ENCODE peak calls at places on chromosomes 4 and X, in eight cellular contexts. One of them, this sample, is unnamed.

GRCh38 chr4:40577588-40578253 is 51.9 kb downstream of the RBM47 start:
- DNase-seq in CD8-positive, alpha-beta memory T cell: no peak
- DNase-seq in fibroblast of mammary gland: no peak
- DNase-seq in GM12878: no peak
- DNase-seq in AG09309: no peak
- DNase-seq in lower leg skin: no peak
- DNase-seq in spleen: no peak
- DNase-seq in BJ: no peak
- DNase-seq in this sample: peak

GRCh38 chrX:9610774-9611392 is 146.0 kb downstream of the TBL1X start:
- DNase-seq in AG09309: no peak
- DNase-seq in fibroblast of mammary gland: peak
- DNase-seq in GM12878: no peak
- DNase-seq in lower leg skin: no peak
- DNase-seq in BJ: no peak
- DNase-seq in spleen: no peak
- DNase-seq in CD8-positive, alpha-beta memory T cell: no peak
- DNase-seq in this sample: peak

GRCh38 chr4:47662975-47663374 is 174.9 kb downstream of the CORIN start:
- DNase-seq in BJ: no peak
- DNase-seq in spleen: no peak
- DNase-seq in lower leg skin: no peak
- DNase-seq in CD8-positive, alpha-beta memory T cell: no peak
- DNase-seq in GM12878: no peak
- DNase-seq in AG09309: no peak
- DNase-seq in fibroblast of mammary gland: no peak
- DNase-seq in this sample: no peak

GRCh38 chr4:53963786-53964185 is 100.6 kb downstream of the CHIC2 start:
- DNase-seq in fibroblast of mammary gland: no peak
- DNase-seq in AG09309: no peak
- DNase-seq in spleen: no peak
- DNase-seq in BJ: no peak
- DNase-seq in lower leg skin: no peak
- DNase-seq in CD8-positive, alpha-beta memory T cell: no peak
- DNase-seq in GM12878: no peak
- DNase-seq in this sample: peak

GRCh38 chr4:138686078-138686477 is 329.5 kb upstream of the NOCT start:
- DNase-seq in BJ: no peak
- DNase-seq in fibroblast of mammary gland: peak
- DNase-seq in lower leg skin: no peak
- DNase-seq in CD8-positive, alpha-beta memory T cell: no peak
- DNase-seq in AG09309: no peak
- DNase-seq in GM12878: no peak
- DNase-seq in spleen: no peak
- DNase-seq in this sample: no peak

GRCh38 chrX:76433219-76433618 is 5.7 kb downstream of the MAGEE1 start:
- DNase-seq in fibroblast of mammary gland: no peak
- DNase-seq in BJ: no peak
- DNase-seq in lower leg skin: no peak
- DNase-seq in AG09309: no peak
- DNase-seq in CD8-positive, alpha-beta memory T cell: no peak
- DNase-seq in spleen: no peak
- DNase-seq in GM12878: no peak
- DNase-seq in this sample: no peak

GRCh38 chrX:56795309-56795868 is 66.3 kb downstream of the NBDY start:
- DNase-seq in AG09309: no peak
- DNase-seq in CD8-positive, alpha-beta memory T cell: no peak
- DNase-seq in BJ: no peak
- DNase-seq in GM12878: no peak
- DNase-seq in fibroblast of mammary gland: no peak
- DNase-seq in spleen: no peak
- DNase-seq in lower leg skin: no peak
- DNase-seq in this sample: no peak

GRCh38 chr4:138021116-138021820 is 220.9 kb downstream of the SLC7A11 start:
- DNase-seq in CD8-positive, alpha-beta memory T cell: no peak
- DNase-seq in fibroblast of mammary gland: no peak
- DNase-seq in BJ: no peak
- DNase-seq in lower leg skin: no peak
- DNase-seq in GM12878: no peak
- DNase-seq in spleen: no peak
- DNase-seq in AG09309: no peak
- DNase-seq in this sample: no peak

GRCh38 chr4:132901224-132901623 is 247.9 kb upstream of the PCDH10 start:
- DNase-seq in CD8-positive, alpha-beta memory T cell: no peak
- DNase-seq in AG09309: no peak
- DNase-seq in BJ: no peak
- DNase-seq in GM12878: no peak
- DNase-seq in spleen: no peak
- DNase-seq in lower leg skin: no peak
- DNase-seq in fibroblast of mammary gland: no peak
- DNase-seq in this sample: no peak

GRCh38 chr4:125677665-125678307 is 363.0 kb downstream of the FAT4 start:
- DNase-seq in AG09309: no peak
- DNase-seq in spleen: no peak
- DNase-seq in CD8-positive, alpha-beta memory T cell: no peak
- DNase-seq in GM12878: no peak
- DNase-seq in fibroblast of mammary gland: no peak
- DNase-seq in BJ: no peak
- DNase-seq in lower leg skin: no peak
- DNase-seq in this sample: peak

DNA sequence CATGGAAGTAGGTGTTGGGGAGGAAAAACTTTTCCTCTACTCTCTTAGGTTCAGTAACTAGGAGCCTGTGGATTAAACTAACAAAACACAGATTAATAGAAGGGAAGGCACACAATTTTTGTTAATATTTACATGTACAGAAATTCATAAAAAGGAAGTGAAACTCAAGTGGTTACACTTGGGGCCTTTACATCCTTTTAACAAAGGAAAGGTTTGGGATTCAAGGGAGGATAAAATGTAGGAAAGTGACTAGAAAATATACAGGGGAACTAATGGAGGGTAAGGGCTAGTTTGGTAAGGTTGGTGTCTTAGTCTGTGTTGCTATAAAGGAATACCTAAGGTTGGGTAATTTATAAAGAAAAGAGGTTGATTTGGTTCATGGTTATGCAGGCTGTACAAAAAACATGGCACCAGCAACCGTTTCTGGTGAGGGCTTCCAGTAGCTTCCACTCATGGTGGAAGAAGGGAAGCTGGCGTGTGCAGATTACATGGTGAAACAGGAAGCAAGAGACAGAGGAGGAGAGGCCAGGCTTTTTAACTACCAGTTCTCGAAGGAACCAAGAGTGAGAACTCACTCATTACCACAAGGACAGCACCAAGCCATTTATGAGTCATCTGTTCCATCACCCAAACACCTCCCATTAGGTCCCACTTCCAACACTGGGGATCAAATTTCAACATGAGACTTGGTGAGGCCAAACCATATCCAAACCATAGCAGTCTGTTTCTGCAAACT is 124.4 kb downstream of the CHRDL1 start:
- DNase-seq in spleen: no peak
- DNase-seq in BJ: no peak
- DNase-seq in AG09309: no peak
- DNase-seq in lower leg skin: no peak
- DNase-seq in GM12878: peak
- DNase-seq in CD8-positive, alpha-beta memory T cell: no peak
- DNase-seq in fibroblast of mammary gland: peak
- DNase-seq in this sample: peak
- H3K4me3 ChIP-seq in spleen: no peak
- H3K4me3 ChIP-seq in BJ: no peak
- H3K4me3 ChIP-seq in AG09309: no peak
- H3K4me3 ChIP-seq in lower leg skin: no peak
- H3K4me3 ChIP-seq in GM12878: no peak
- H3K4me3 ChIP-seq in CD8-positive, alpha-beta memory T cell: no peak
- H3K4me3 ChIP-seq in fibroblast of mammary gland: no peak
- H3K4me3 ChIP-seq in this sample: no peak

GRCh38 chr4:144356941-144357381 is 216.4 kb upstream of the GYPA start:
- DNase-seq in GM12878: no peak
- DNase-seq in AG09309: no peak
- DNase-seq in spleen: no peak
- DNase-seq in lower leg skin: no peak
- DNase-seq in BJ: no peak
- DNase-seq in CD8-positive, alpha-beta memory T cell: no peak
- DNase-seq in fibroblast of mammary gland: no peak
- DNase-seq in this sample: no peak
- H3K4me3 ChIP-seq in GM12878: no peak
- H3K4me3 ChIP-seq in AG09309: no peak
- H3K4me3 ChIP-seq in spleen: no peak
- H3K4me3 ChIP-seq in lower leg skin: no peak
- H3K4me3 ChIP-seq in BJ: no peak
- H3K4me3 ChIP-seq in CD8-positive, alpha-beta memory T cell: no peak
- H3K4me3 ChIP-seq in fibroblast of mammary gland: no peak
- H3K4me3 ChIP-seq in this sample: no peak

GRCh38 chr4:185656467-185656890 is 121.2 kb upstream of the PDLIM3 start:
- DNase-seq in lower leg skin: no peak
- DNase-seq in BJ: no peak
- DNase-seq in fibroblast of mammary gland: peak
- DNase-seq in spleen: no peak
- DNase-seq in CD8-positive, alpha-beta memory T cell: no peak
- DNase-seq in AG09309: peak
- DNase-seq in GM12878: no peak
- DNase-seq in this sample: peak

GRCh38 chr4:185657699-185658098 is 122.4 kb upstream of the PDLIM3 start:
- DNase-seq in AG09309: no peak
- DNase-seq in CD8-positive, alpha-beta memory T cell: no peak
- DNase-seq in lower leg skin: no peak
- DNase-seq in fibroblast of mammary gland: no peak
- DNase-seq in spleen: no peak
- DNase-seq in BJ: no peak
- DNase-seq in GM12878: no peak
- DNase-seq in this sample: no peak

GRCh38 chr4:185654311-185654710 is 119.0 kb upstream of the PDLIM3 start:
- DNase-seq in spleen: no peak
- DNase-seq in GM12878: no peak
- DNase-seq in fibroblast of mammary gland: no peak
- DNase-seq in BJ: no peak
- DNase-seq in CD8-positive, alpha-beta memory T cell: no peak
- DNase-seq in lower leg skin: no peak
- DNase-seq in AG09309: no peak
- DNase-seq in this sample: no peak

GRCh38 chr4:185657191-185657590 is 121.9 kb upstream of the PDLIM3 start:
- DNase-seq in GM12878: no peak
- DNase-seq in fibroblast of mammary gland: no peak
- DNase-seq in CD8-positive, alpha-beta memory T cell: no peak
- DNase-seq in AG09309: no peak
- DNase-seq in BJ: no peak
- DNase-seq in lower leg skin: no peak
- DNase-seq in spleen: no peak
- DNase-seq in this sample: peak

DNA sequence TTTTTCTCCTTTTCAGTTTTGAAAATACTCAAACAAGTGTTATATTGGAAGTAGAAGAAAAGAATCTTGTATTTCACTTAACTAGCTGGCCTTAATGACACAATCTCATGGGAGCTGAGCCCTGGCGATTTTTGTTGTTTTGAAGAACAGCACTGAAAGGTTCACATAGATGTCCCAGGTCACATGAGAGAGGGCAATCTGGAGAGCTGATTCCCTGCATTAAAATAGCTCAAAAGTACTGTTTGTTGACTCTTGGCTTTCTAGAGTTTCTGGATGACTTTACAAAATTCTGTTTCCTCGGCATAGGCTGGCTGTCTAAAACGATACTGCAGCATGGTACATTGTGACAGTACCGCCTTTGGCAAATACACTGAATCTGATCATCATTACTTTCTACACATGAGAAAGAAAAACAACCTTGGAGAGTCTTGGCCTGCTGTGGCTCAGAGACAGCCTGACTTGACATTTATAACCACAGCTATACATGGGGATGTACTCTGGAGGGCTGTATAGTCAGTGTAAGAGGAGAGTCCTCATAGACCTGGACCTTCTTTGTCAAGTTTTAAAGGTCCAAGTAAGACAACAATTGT is 119.8 kb upstream of the PDLIM3 start:
- DNase-seq in spleen: no peak
- DNase-seq in lower leg skin: no peak
- DNase-seq in CD8-positive, alpha-beta memory T cell: no peak
- DNase-seq in fibroblast of mammary gland: no peak
- DNase-seq in BJ: no peak
- DNase-seq in AG09309: no peak
- DNase-seq in GM12878: no peak
- DNase-seq in this sample: no peak
- H3K4me3 ChIP-seq in spleen: peak
- H3K4me3 ChIP-seq in lower leg skin: no peak
- H3K4me3 ChIP-seq in CD8-positive, alpha-beta memory T cell: no peak
- H3K4me3 ChIP-seq in fibroblast of mammary gland: no peak
- H3K4me3 ChIP-seq in BJ: no peak
- H3K4me3 ChIP-seq in AG09309: no peak
- H3K4me3 ChIP-seq in GM12878: no peak
- H3K4me3 ChIP-seq in this sample: no peak

GRCh38 chr4:3041192-3042142 is 32.9 kb downstream of the HTT-AS start:
- DNase-seq in lower leg skin: peak
- DNase-seq in GM12878: no peak
- DNase-seq in BJ: no peak
- DNase-seq in AG09309: no peak
- DNase-seq in fibroblast of mammary gland: peak
- DNase-seq in spleen: peak
- DNase-seq in CD8-positive, alpha-beta memory T cell: peak
- DNase-seq in this sample: peak

GRCh38 chr4:3042226-3042625 is 32.1 kb downstream of the HTT-AS start:
- DNase-seq in CD8-positive, alpha-beta memory T cell: no peak
- DNase-seq in spleen: peak
- DNase-seq in BJ: no peak
- DNase-seq in AG09309: no peak
- DNase-seq in fibroblast of mammary gland: no peak
- DNase-seq in lower leg skin: no peak
- DNase-seq in GM12878: no peak
- DNase-seq in this sample: no peak

GRCh38 chr4:3037957-3038451 is 36.3 kb downstream of the HTT-AS start:
- DNase-seq in spleen: peak
- DNase-seq in GM12878: no peak
- DNase-seq in CD8-positive, alpha-beta memory T cell: no peak
- DNase-seq in fibroblast of mammary gland: no peak
- DNase-seq in BJ: no peak
- DNase-seq in lower leg skin: no peak
- DNase-seq in AG09309: no peak
- DNase-seq in this sample: no peak

GRCh38 chr4:3039706-3040366 is 34.5 kb downstream of the HTT-AS start:
- DNase-seq in GM12878: no peak
- DNase-seq in CD8-positive, alpha-beta memory T cell: no peak
- DNase-seq in fibroblast of mammary gland: no peak
- DNase-seq in spleen: peak
- DNase-seq in lower leg skin: no peak
- DNase-seq in AG09309: no peak
- DNase-seq in BJ: no peak
- DNase-seq in this sample: no peak

DNA sequence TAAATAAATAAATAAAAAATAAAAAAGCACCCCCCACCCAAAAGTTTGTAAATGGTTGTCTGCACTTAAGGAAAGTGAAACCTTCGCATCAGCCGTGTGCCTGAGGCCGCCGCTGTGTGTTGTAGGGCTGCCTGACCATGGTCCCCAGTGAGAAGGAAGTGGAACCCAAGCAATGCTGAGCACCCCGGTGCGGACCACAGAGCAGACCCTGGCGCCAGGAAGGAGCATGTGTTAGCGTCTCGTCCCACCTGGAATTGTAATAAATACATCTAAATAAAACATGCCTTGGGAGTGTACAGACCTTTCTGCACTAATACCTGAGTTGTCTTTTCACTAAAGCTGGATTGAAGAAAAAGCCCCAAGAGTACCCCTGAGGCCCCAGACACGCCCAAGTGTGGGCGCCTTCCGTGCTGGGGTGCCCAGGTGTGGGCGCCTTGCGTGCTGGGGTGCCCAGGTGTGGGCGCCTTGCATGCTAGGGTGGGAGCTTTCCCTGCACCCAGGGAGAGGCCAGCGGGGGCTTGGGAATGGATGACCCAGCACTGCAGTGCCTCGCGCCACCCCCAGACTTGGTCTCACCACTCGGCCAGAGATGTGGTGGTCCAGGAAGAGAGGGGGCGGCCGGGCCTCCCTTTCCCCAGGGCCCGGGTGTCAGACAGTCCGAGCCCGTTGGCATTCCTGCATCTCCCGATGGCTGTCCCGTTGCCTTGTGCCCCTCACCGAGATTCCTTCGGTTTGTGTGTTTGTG is 33.7 kb downstream of the HTT-AS start:
- DNase-seq in lower leg skin: no peak
- DNase-seq in fibroblast of mammary gland: no peak
- DNase-seq in AG09309: no peak
- DNase-seq in CD8-positive, alpha-beta memory T cell: no peak
- DNase-seq in GM12878: no peak
- DNase-seq in spleen: peak
- DNase-seq in BJ: no peak
- DNase-seq in this sample: no peak
- H3K4me3 ChIP-seq in lower leg skin: no peak
- H3K4me3 ChIP-seq in fibroblast of mammary gland: peak
- H3K4me3 ChIP-seq in AG09309: peak
- H3K4me3 ChIP-seq in CD8-positive, alpha-beta memory T cell: peak
- H3K4me3 ChIP-seq in GM12878: peak
- H3K4me3 ChIP-seq in spleen: peak
- H3K4me3 ChIP-seq in BJ: no peak
- H3K4me3 ChIP-seq in this sample: no peak

This sample was measured in fibroblast of lung.